ENCODE peak calls at places on chromosomes 16 and 17, in four cellular contexts. One of them, this sample, is unnamed.

GRCh38 chr17:71709271-71709670 is 411.5 kb upstream of the SOX9 start:
- DNase-seq in WTC11: no peak
- DNase-seq in K562: no peak
- DNase-seq in GM12878: no peak
- DNase-seq in this sample: no peak

GRCh38 chr16:84391151-84391873 is 23.0 kb downstream of the ATP2C2 start:
- DNase-seq in WTC11: no peak
- DNase-seq in K562: no peak
- DNase-seq in GM12878: no peak
- DNase-seq in this sample: no peak

GRCh38 chr16:50469744-50470301 is 78.4 kb upstream of the NKD1 start:
- DNase-seq in WTC11: no peak
- DNase-seq in K562: no peak
- DNase-seq in GM12878: no peak
- DNase-seq in this sample: no peak

GRCh38 chr16:86961133-86961720 is 356.0 kb downstream of the C16orf95 start:
- DNase-seq in WTC11: no peak
- DNase-seq in K562: no peak
- DNase-seq in GM12878: no peak
- DNase-seq in this sample: no peak

GRCh38 chr17:21194688-21195087 is 19.3 kb downstream of the TMEM11 start:
- DNase-seq in WTC11: no peak
- DNase-seq in K562: no peak
- DNase-seq in GM12878: no peak
- DNase-seq in this sample: peak; percentile 70

GRCh38 chr16:4954714-4955113 is 3.4 kb upstream of the SEC14L5 start:
- DNase-seq in WTC11: no peak
- DNase-seq in K562: no peak
- DNase-seq in GM12878: no peak
- DNase-seq in this sample: no peak

GRCh38 chr16:28105297-28105696 is 41.8 kb upstream of the GSG1L start:
- DNase-seq in WTC11: no peak
- DNase-seq in K562: no peak
- DNase-seq in GM12878: no peak
- DNase-seq in this sample: no peak

GRCh38 chr17:78844301-78845005 is 3.8 kb upstream of the USP36 start:
- DNase-seq in WTC11: no peak
- DNase-seq in K562: no peak
- DNase-seq in GM12878: no peak
- DNase-seq in this sample: no peak

GRCh38 chr17:44906010-44906646 is 6.9 kb upstream of the EFTUD2 start:
- DNase-seq in WTC11: no peak
- DNase-seq in K562: no peak
- DNase-seq in GM12878: no peak
- DNase-seq in this sample: no peak

GRCh38 chr17:1992541-1992940 is 32.6 kb downstream of the RTN4RL1 start:
- DNase-seq in WTC11: no peak
- DNase-seq in K562: no peak
- DNase-seq in GM12878: no peak
- DNase-seq in this sample: no peak

GRCh38 chr17:45170976-45171337 is 9.3 kb downstream of the HEXIM2 start:
- DNase-seq in WTC11: no peak
- DNase-seq in K562: no peak
- DNase-seq in GM12878: no peak
- DNase-seq in this sample: peak; percentile 54

GRCh38 chr17:75364078-75364477 is 41.4 kb downstream of the GRB2 start:
- DNase-seq in WTC11: no peak
- DNase-seq in K562: no peak
- DNase-seq in GM12878: no peak
- DNase-seq in this sample: no peak

GRCh38 chr17:13597723-13598347 is 3.9 kb downstream of the HS3ST3A1 start:
- DNase-seq in WTC11: peak; percentile 19
- DNase-seq in K562: no peak
- DNase-seq in GM12878: no peak
- DNase-seq in this sample: peak; percentile 54

GRCh38 chr17:74776044-74776962 is at the start of gene NAT9:
- DNase-seq in WTC11: peak; percentile 99
- DNase-seq in K562: peak; percentile 98
- DNase-seq in GM12878: peak; percentile 82
- DNase-seq in this sample: peak; percentile 100

GRCh38 chr16:49497466-49497865 is 123.9 kb downstream of the C16orf78 start:
- DNase-seq in WTC11: no peak
- DNase-seq in K562: no peak
- DNase-seq in GM12878: no peak
- DNase-seq in this sample: no peak

GRCh38 chr16:83015871-83016270 is 389.1 kb downstream of the CDH13 start:
- DNase-seq in WTC11: no peak
- DNase-seq in K562: no peak
- DNase-seq in GM12878: no peak
- DNase-seq in this sample: no peak

GRCh38 chr16:81523387-81524115 is 78.9 kb downstream of the CMIP start:
- DNase-seq in WTC11: no peak
- DNase-seq in K562: no peak
- DNase-seq in GM12878: no peak
- DNase-seq in this sample: no peak

GRCh38 chr16:22023505-22023904 is 15.6 kb downstream of the MOSMO start:
- DNase-seq in WTC11: no peak
- DNase-seq in K562: no peak
- DNase-seq in GM12878: peak; percentile 44
- DNase-seq in this sample: no peak

GRCh38 chr17:37506678-37507077 is 17.0 kb downstream of the DUSP14 start:
- DNase-seq in WTC11: peak; percentile 79
- DNase-seq in K562: peak; percentile 61
- DNase-seq in GM12878: no peak
- DNase-seq in this sample: peak; percentile 70

GRCh38 chr16:88505405-88506082 is 52.5 kb downstream of the ZFPM1 start:
- DNase-seq in WTC11: peak; percentile 65
- DNase-seq in K562: peak; percentile 53
- DNase-seq in GM12878: no peak
- DNase-seq in this sample: peak; percentile 90

GRCh38 chr16:49788505-49788904 is 67.4 kb downstream of the ZNF423 start:
- DNase-seq in WTC11: no peak
- DNase-seq in K562: no peak
- DNase-seq in GM12878: no peak
- DNase-seq in this sample: no peak

GRCh38 chr17:83055911-83056582 is 23.4 kb upstream of the METRNL start:
- DNase-seq in WTC11: no peak
- DNase-seq in K562: no peak
- DNase-seq in GM12878: no peak
- DNase-seq in this sample: no peak

GRCh38 chr17:83057793-83058477 is 21.5 kb upstream of the METRNL start:
- DNase-seq in WTC11: no peak
- DNase-seq in K562: no peak
- DNase-seq in GM12878: no peak
- DNase-seq in this sample: peak; percentile 21

GRCh38 chr17:83058478-83059167 is 20.8 kb upstream of the METRNL start:
- DNase-seq in WTC11: no peak
- DNase-seq in K562: no peak
- DNase-seq in GM12878: no peak
- DNase-seq in this sample: peak; percentile 22

GRCh38 chr17:83056583-83057396 is 22.6 kb upstream of the METRNL start:
- DNase-seq in WTC11: no peak
- DNase-seq in K562: no peak
- DNase-seq in GM12878: no peak
- DNase-seq in this sample: peak; percentile 23

DNA sequence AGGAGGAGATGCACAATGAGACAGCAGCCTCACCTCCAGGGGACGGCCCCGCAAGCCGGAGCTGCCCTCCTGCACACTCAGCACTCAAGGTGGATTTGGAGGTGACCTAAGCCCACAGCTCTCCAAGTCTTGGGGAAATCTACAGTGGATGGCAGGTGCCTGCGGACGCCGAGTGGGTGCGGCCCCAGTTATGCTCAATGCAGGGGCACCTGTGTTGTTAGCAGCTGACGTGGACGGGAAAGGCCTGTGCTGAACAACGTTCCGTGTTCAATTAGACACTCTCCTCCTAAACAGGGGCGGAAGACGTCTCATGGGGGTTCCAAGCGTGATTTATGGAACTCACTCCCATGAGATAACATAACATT is 22.0 kb upstream of the METRNL start:
- DNase-seq in WTC11: no peak
- DNase-seq in K562: no peak
- DNase-seq in GM12878: no peak
- DNase-seq in this sample: peak; percentile 30
- TF ChIP-seq USF1 in WTC11: no peak
- TF ChIP-seq USF1 in K562: no peak
- TF ChIP-seq USF1 in GM12878: no peak
- TF ChIP-seq USF1 in this sample: no peak

GRCh38 chr16:14028207-14028606 is 42.9 kb upstream of the MRTFB start:
- DNase-seq in WTC11: no peak
- DNase-seq in K562: no peak
- DNase-seq in GM12878: no peak
- DNase-seq in this sample: no peak
- TF ChIP-seq USF1 in WTC11: no peak
- TF ChIP-seq USF1 in K562: no peak
- TF ChIP-seq USF1 in GM12878: no peak
- TF ChIP-seq USF1 in this sample: no peak

GRCh38 chr17:8619294-8619693 is 11.2 kb downstream of the MYH10 start:
- DNase-seq in WTC11: no peak
- DNase-seq in K562: no peak
- DNase-seq in GM12878: no peak
- DNase-seq in this sample: no peak

GRCh38 chr17:8628172-8628571 is 2.4 kb downstream of the MYH10 start:
- DNase-seq in WTC11: no peak
- DNase-seq in K562: no peak
- DNase-seq in GM12878: no peak
- DNase-seq in this sample: no peak

GRCh38 chr17:8621585-8621984 is 8.9 kb downstream of the MYH10 start:
- DNase-seq in WTC11: no peak
- DNase-seq in K562: no peak
- DNase-seq in GM12878: no peak
- DNase-seq in this sample: no peak

GRCh38 chr17:8622191-8622590 is 8.3 kb downstream of the MYH10 start:
- DNase-seq in WTC11: no peak
- DNase-seq in K562: no peak
- DNase-seq in GM12878: no peak
- DNase-seq in this sample: no peak

DNA sequence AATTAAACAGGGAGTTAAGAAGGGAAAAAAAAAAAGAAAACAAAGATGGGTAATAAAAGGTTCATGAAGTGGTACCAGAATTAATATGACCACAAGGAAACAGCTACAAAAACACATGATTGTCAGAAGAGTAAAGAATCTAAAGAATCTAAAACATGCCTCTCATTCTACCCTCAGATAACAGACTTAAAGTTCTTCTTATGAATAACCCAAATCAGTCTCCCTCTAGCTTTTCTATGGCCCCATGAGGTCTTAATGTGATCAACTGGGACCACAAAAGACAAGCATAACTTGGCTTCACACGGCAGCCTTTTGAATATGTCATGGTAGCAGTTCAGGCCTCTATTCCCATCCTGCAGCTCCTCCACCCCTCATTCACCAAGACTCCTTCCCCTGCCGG is 6.9 kb downstream of the MYH10 start:
- DNase-seq in WTC11: no peak
- DNase-seq in K562: no peak
- DNase-seq in GM12878: no peak
- DNase-seq in this sample: no peak
- TF ChIP-seq USF1 in WTC11: no peak
- TF ChIP-seq USF1 in K562: no peak
- TF ChIP-seq USF1 in GM12878: no peak
- TF ChIP-seq USF1 in this sample: no peak

GRCh38 chr17:73064084-73064938 is 28.2 kb downstream of the SLC39A11 start:
- DNase-seq in WTC11: no peak
- DNase-seq in K562: no peak
- DNase-seq in GM12878: no peak
- DNase-seq in this sample: peak; percentile 58
- TF ChIP-seq USF1 in WTC11: no peak
- TF ChIP-seq USF1 in K562: no peak
- TF ChIP-seq USF1 in GM12878: no peak
- TF ChIP-seq USF1 in this sample: no peak

This sample was measured in SK-N-SH.